ENCODE peak calls at places on chromosomes 6 and 20, in six cellular contexts. N is nephron progenitor cell, T is AML-193, J is NCI-H2171 treated with DMSO at 0.1 percent for 48 hours, K is brain microvascular endothelial cell, V is COR-L47. A is an unnamed sample.

GRCh38 chr6:5425267-5425666 is 164.0 kb downstream of the FARS2 start:
- DNase-seq in K (no peak), V (no peak), T (no peak), N (no peak), J (no peak), A (no peak)

GRCh38 chr6:135144678-135145508 is 36.2 kb upstream of the MYB start:
- DNase-seq in J (peak; percentile 12), V (no peak), T (peak; percentile 79), N (no peak), K (peak; percentile 53), A (peak; percentile 24)

GRCh38 chr20:37426106-37426505 is 80.2 kb downstream of the SRC start:
- DNase-seq in T (no peak), V (no peak), K (no peak), N (no peak), J (peak; percentile 32), A (peak; percentile 70)

GRCh38 chr6:134750669-134751068 is 199.2 kb downstream of the ALDH8A1 start:
- DNase-seq in K (no peak), N (no peak), T (no peak), J (peak; percentile 48), V (no peak), A (peak; percentile 92)

GRCh38 chr6:158018851-158019361 is 37.2 kb downstream of the SYNJ2 start:
- DNase-seq in N (no peak), K (peak; percentile 77), J (peak; percentile 34), T (no peak), V (no peak), A (peak; percentile 70)

GRCh38 chr6:160534050-160534696 is 129.9 kb downstream of the LPA start:
- DNase-seq in V (no peak), K (peak; percentile 46), N (peak; percentile 80), T (no peak), J (peak; percentile 4), A (peak; percentile 72)

GRCh38 chr6:131736010-131736409 is 25.2 kb upstream of the CTAGE9 start:
- DNase-seq in V (no peak), N (peak; percentile 18), K (no peak), T (no peak), J (no peak), A (no peak)

GRCh38 chr20:64107736-64108457 is 532 bp upstream of the NPBWR2 start:
- DNase-seq in J (no peak), V (no peak), T (peak; percentile 73), K (no peak), N (no peak), A (no peak)

GRCh38 chr6:96304997-96305396 is 216.6 kb upstream of the UFL1 start:
- DNase-seq in T (no peak), K (no peak), N (no peak), J (no peak), V (no peak), A (no peak)

GRCh38 chr6:168216139-168216538 is 103.4 kb downstream of the DACT2 start:
- DNase-seq in K (no peak), J (no peak), T (no peak), V (no peak), N (no peak), A (no peak)

GRCh38 chr20:60270341-60270740 is 312.1 kb downstream of the CDH26 start:
- DNase-seq in V (no peak), J (no peak), K (no peak), N (no peak), T (no peak), A (no peak)

GRCh38 chr6:1913572-1913971 is 303.9 kb downstream of the FOXC1 start:
- DNase-seq in K (no peak), N (no peak), J (peak; percentile 2), T (no peak), V (no peak), A (no peak)

GRCh38 chr20:568097-568864 is 24.7 kb upstream of the CSNK2A1 start:
- DNase-seq in T (no peak), V (no peak), K (no peak), N (no peak), J (peak; percentile 99), A (peak; percentile 43)

GRCh38 chr6:28945360-28945759 is 21.6 kb upstream of the TRIM27 start:
- DNase-seq in V (no peak), J (no peak), K (no peak), N (no peak), T (no peak), A (no peak)

GRCh38 chr6:101878554-101879276 is 485.2 kb downstream of the GRIK2 start:
- DNase-seq in T (no peak), V (no peak), J (no peak), K (no peak), N (no peak), A (no peak)

GRCh38 chr20:5504061-5504739 is 187.4 kb upstream of the PROKR2 start:
- DNase-seq in N (no peak), V (peak; percentile 10), J (no peak), T (peak; percentile 24), K (peak; percentile 10), A (peak; percentile 65)

GRCh38 chr20:31836853-31837608 is 8.4 kb downstream of the FOXS1 start:
- DNase-seq in K (no peak), J (no peak), V (no peak), T (no peak), N (no peak), A (no peak)

GRCh38 chr6:80165143-80165542 is 58.7 kb downstream of the BCKDHB start:
- DNase-seq in V (no peak), J (no peak), N (no peak), K (no peak), T (peak; percentile 95), A (no peak)

GRCh38 chr6:100461273-100461919 is 3.3 kb downstream of the SIM1 start:
- DNase-seq in N (peak; percentile 67), T (no peak), V (no peak), J (no peak), K (no peak), A (peak; percentile 25)

GRCh38 chr6:160333841-160334240 is 14.3 kb upstream of the SLC22A3 start:
- DNase-seq in T (no peak), N (no peak), K (no peak), V (no peak), J (no peak), A (no peak)

A was measured in NCI-H524.